ENCODE peak calls at places on chromosomes 5 and 9, in nine cellular contexts. E is H9; F is mesenchymal stem cell; B is activated naive CD8-positive, alpha-beta T cell treated with anti-CD3 and anti-CD28 coated beads, Interleukin-2, amount 50 U/mL, for 24 hours; I is HuH-7.5; X is left lung; C is mucosa of gallbladder; P is cerebellar cortex; T is T-helper 1 cell. R is an unnamed sample.

GRCh38 chr5:79990205-79990597 is 861 bp downstream of the MTX3 start:
- DNase-seq in E (no peak), F (peak; percentile 61), X (no peak), T (no peak), P (no peak), I (no peak), B (no peak), C (no peak), R (peak; percentile 3)

GRCh38 chr9:34664281-34665108 is 2.0 kb upstream of the CCL27 start:
- DNase-seq in P (peak; percentile 83), X (peak; percentile 74), T (peak; percentile 64), B (peak; percentile 72), E (peak; percentile 94), I (peak; percentile 62), F (peak; percentile 85), C (peak; percentile 85), R (peak; percentile 67)

GRCh38 chr9:81620009-81620405 is 69.3 kb downstream of the TLE1 start:
- DNase-seq in F (no peak), P (no peak), B (peak; percentile 5), E (no peak), T (no peak), X (no peak), C (no peak), I (no peak), R (no peak)

GRCh38 chr9:86202338-86202882 is 57.0 kb downstream of the C9orf153 start:
- DNase-seq in T (no peak), B (peak; percentile 8), F (peak; percentile 53), X (no peak), C (no peak), I (peak; percentile 42), E (peak; percentile 49), P (peak; percentile 35), R (peak; percentile 55)

GRCh38 chr5:33890633-33891032 is 1.2 kb downstream of the ADAMTS12 start:
- DNase-seq in C (no peak), E (peak; percentile 44), X (no peak), P (no peak), F (peak; percentile 71), T (no peak), I (peak; percentile 68), B (no peak), R (peak; percentile 57)

GRCh38 chr5:192691-192969 is 1.3 kb downstream of the LRRC14B start:
- DNase-seq in B (no peak), I (no peak), P (no peak), C (no peak), F (no peak), E (no peak), T (no peak), X (no peak), R (no peak)

GRCh38 chr5:171534009-171534895 is 114.8 kb downstream of the FGF18 start:
- DNase-seq in P (no peak), E (no peak), X (no peak), F (no peak), T (no peak), I (no peak), B (no peak), C (no peak), R (peak; percentile 77)

GRCh38 chr5:10987881-10988504 is 227.0 kb upstream of the DAP start:
- DNase-seq in F (no peak), T (peak; percentile 41), P (peak; percentile 44), B (peak; percentile 77), C (peak; percentile 56), E (peak; percentile 91), I (peak; percentile 65), X (peak; percentile 51), R (peak; percentile 46)

GRCh38 chr9:16136961-16137360 is 584.1 kb downstream of the CCDC171 start:
- DNase-seq in F (peak; percentile 59), B (no peak), T (no peak), C (no peak), P (no peak), I (no peak), X (no peak), E (no peak), R (peak; percentile 42)

GRCh38 chr5:82793808-82794419 is 283.3 kb downstream of the TMEM167A start:
- DNase-seq in I (no peak), B (peak; percentile 39), F (peak; percentile 25), T (no peak), C (peak; percentile 13), X (no peak), E (peak; percentile 44), P (no peak), R (peak; percentile 28)

GRCh38 chr9:129208191-129209091 is 30.4 kb upstream of the IER5L start:
- DNase-seq in B (peak; percentile 81), C (no peak), F (no peak), I (no peak), X (no peak), T (no peak), E (peak; percentile 93), P (no peak), R (no peak)

GRCh38 chr5:159309689-159310433 is 20.4 kb downstream of the IL12B start:
- DNase-seq in T (no peak), B (no peak), P (peak; percentile 55), X (no peak), C (no peak), I (no peak), F (no peak), E (no peak), R (no peak)

GRCh38 chr5:154575869-154576806 is 98.1 kb upstream of the HAND1 start:
- DNase-seq in I (no peak), X (no peak), T (no peak), P (no peak), E (no peak), B (no peak), C (no peak), F (no peak), R (no peak)

GRCh38 chr5:126376443-126376842 is 46.8 kb upstream of the GRAMD2B start:
- DNase-seq in I (no peak), B (no peak), P (peak; percentile 97), E (no peak), X (no peak), C (no peak), F (no peak), T (no peak), R (no peak)

GRCh38 chr5:144778546-144778945 is 607.9 kb downstream of the KCTD16 start:
- DNase-seq in T (no peak), I (no peak), P (no peak), B (no peak), E (no peak), X (no peak), C (no peak), F (no peak), R (no peak)

GRCh38 chr5:57335092-57335491 is 147.5 kb downstream of the ACTBL2 start:
- DNase-seq in B (no peak), E (no peak), P (no peak), C (no peak), F (peak; percentile 69), T (no peak), I (no peak), X (no peak), R (peak; percentile 69)

GRCh38 chr5:36610629-36611028 is 4.2 kb downstream of the SLC1A3 start:
- DNase-seq in F (no peak), B (no peak), E (no peak), T (no peak), I (no peak), C (no peak), X (no peak), P (peak; percentile 10), R (no peak)

R was measured in M059J.